ENCODE peak calls at places on chromosome 3, in four cellular contexts. One of them, this sample, is unnamed.

GRCh38 chr3:52083556-52084087 is 27.3 kb upstream of the DUSP7 start:
- DNase-seq in BJ: no peak
- DNase-seq in left ventricle myocardium inferior: no peak
- DNase-seq in ovary: no peak
- DNase-seq in this sample: no peak

GRCh38 chr3:51712511-51712931 is 5.7 kb downstream of the GRM2 start:
- DNase-seq in ovary: no peak
- DNase-seq in left ventricle myocardium inferior: no peak
- DNase-seq in BJ: no peak
- DNase-seq in this sample: no peak

GRCh38 chr3:37990527-37990926 is at the start of gene VILL:
- DNase-seq in BJ: no peak
- DNase-seq in left ventricle myocardium inferior: no peak
- DNase-seq in ovary: peak
- DNase-seq in this sample: no peak

GRCh38 chr3:53337167-53337940 is 10.0 kb downstream of the DCP1A start:
- DNase-seq in ovary: no peak
- DNase-seq in BJ: no peak
- DNase-seq in left ventricle myocardium inferior: no peak
- DNase-seq in this sample: no peak

GRCh38 chr3:6844723-6845122 is 16.2 kb upstream of the GRM7 start:
- DNase-seq in BJ: no peak
- DNase-seq in ovary: no peak
- DNase-seq in left ventricle myocardium inferior: no peak
- DNase-seq in this sample: peak

GRCh38 chr3:14822134-14822533 is 3.4 kb downstream of the FGD5 start:
- DNase-seq in ovary: no peak
- DNase-seq in left ventricle myocardium inferior: no peak
- DNase-seq in BJ: no peak
- DNase-seq in this sample: no peak

GRCh38 chr3:45480871-45481270 is 92.5 kb downstream of the LARS2 start:
- DNase-seq in left ventricle myocardium inferior: no peak
- DNase-seq in BJ: no peak
- DNase-seq in ovary: no peak
- DNase-seq in this sample: no peak

GRCh38 chr3:52886049-52886730 is 11.2 kb downstream of the STIMATE start:
- DNase-seq in left ventricle myocardium inferior: no peak
- DNase-seq in BJ: no peak
- DNase-seq in ovary: no peak
- DNase-seq in this sample: no peak

GRCh38 chr3:139564290-139564861 is 24.8 kb upstream of the RBP1 start:
- DNase-seq in ovary: peak
- DNase-seq in left ventricle myocardium inferior: no peak
- DNase-seq in BJ: no peak
- DNase-seq in this sample: no peak

GRCh38 chr3:157479464-157480243 is 23.6 kb downstream of the VEPH1 start:
- DNase-seq in BJ: no peak
- DNase-seq in ovary: no peak
- DNase-seq in left ventricle myocardium inferior: no peak
- DNase-seq in this sample: no peak

GRCh38 chr3:33775363-33775762 is 23.1 kb upstream of the PDCD6IP start:
- DNase-seq in ovary: no peak
- DNase-seq in BJ: no peak
- DNase-seq in left ventricle myocardium inferior: no peak
- DNase-seq in this sample: no peak

GRCh38 chr3:171385086-171385485 is 75.1 kb downstream of the TNIK start:
- DNase-seq in BJ: no peak
- DNase-seq in ovary: no peak
- DNase-seq in left ventricle myocardium inferior: no peak
- DNase-seq in this sample: no peak

GRCh38 chr3:76107935-76108570 is 322.7 kb upstream of the ZNF717 start:
- DNase-seq in BJ: no peak
- DNase-seq in ovary: no peak
- DNase-seq in left ventricle myocardium inferior: no peak
- DNase-seq in this sample: peak

GRCh38 chr3:50321844-50322385 is 630 bp downstream of the HYAL2 start:
- DNase-seq in ovary: no peak
- DNase-seq in BJ: no peak
- DNase-seq in left ventricle myocardium inferior: no peak
- DNase-seq in this sample: no peak

DNA sequence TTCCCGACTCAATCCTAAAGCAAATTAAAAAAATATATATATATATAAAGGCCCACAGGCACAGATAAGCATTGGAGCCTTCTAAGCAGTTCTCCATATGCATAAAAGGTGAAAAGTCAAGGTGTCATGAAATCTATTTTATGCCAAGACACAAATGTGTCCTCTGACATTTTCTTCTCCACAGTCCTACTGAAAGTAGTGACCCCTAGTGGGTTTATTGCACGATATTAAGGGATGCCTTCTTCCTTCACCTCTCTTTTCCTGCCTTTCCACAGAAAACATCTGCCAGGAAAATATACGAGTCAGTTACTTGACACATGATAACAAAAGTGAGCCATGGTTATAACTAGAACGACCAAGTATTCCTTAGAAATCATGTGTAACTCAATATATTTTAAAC is 303.2 kb downstream of the TIGIT start:
- DNase-seq in ovary: no peak
- DNase-seq in left ventricle myocardium inferior: no peak
- DNase-seq in BJ: no peak
- DNase-seq in this sample: no peak
- TF ChIP-seq CTCF in ovary: no peak
- TF ChIP-seq CTCF in left ventricle myocardium inferior: peak
- TF ChIP-seq CTCF in BJ: peak
- TF ChIP-seq CTCF in this sample: no peak

DNA sequence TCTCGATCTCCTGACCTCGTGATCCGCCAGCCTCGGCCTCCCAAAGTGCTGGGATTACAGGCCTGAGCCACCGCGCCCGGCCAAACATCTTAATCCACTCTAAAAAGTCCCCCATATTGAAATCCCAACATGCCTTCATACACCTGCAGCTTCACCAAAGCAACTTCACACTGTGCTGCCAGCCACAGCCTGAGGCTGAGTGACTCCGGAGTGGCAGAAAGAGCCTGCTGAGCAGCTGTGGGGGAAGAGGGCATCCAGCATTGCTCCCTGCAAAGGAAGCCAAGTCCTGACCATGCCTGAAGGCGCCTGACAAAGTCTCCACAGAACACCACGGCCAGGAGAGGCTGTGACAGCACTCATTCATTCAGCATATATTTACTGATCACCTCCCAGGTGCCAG is 21.6 kb upstream of the VGLL4 start:
- DNase-seq in left ventricle myocardium inferior: no peak
- DNase-seq in ovary: no peak
- DNase-seq in BJ: no peak
- DNase-seq in this sample: no peak
- TF ChIP-seq CTCF in left ventricle myocardium inferior: no peak
- TF ChIP-seq CTCF in ovary: no peak
- TF ChIP-seq CTCF in BJ: no peak
- TF ChIP-seq CTCF in this sample: no peak

GRCh38 chr3:141792495-141792894 is 29.3 kb downstream of the GRK7 start:
- DNase-seq in BJ: no peak
- DNase-seq in ovary: no peak
- DNase-seq in left ventricle myocardium inferior: no peak
- DNase-seq in this sample: no peak
- TF ChIP-seq CTCF in BJ: no peak
- TF ChIP-seq CTCF in ovary: no peak
- TF ChIP-seq CTCF in left ventricle myocardium inferior: no peak
- TF ChIP-seq CTCF in this sample: no peak

GRCh38 chr3:112013784-112014143 is 15.0 kb downstream of the TAGLN3 start:
- DNase-seq in ovary: no peak
- DNase-seq in left ventricle myocardium inferior: no peak
- DNase-seq in BJ: no peak
- DNase-seq in this sample: no peak
- TF ChIP-seq CTCF in ovary: no peak
- TF ChIP-seq CTCF in left ventricle myocardium inferior: no peak
- TF ChIP-seq CTCF in BJ: no peak
- TF ChIP-seq CTCF in this sample: no peak

GRCh38 chr3:190516416-190516815 is 2.5 kb downstream of the IL1RAP start:
- DNase-seq in ovary: no peak
- DNase-seq in left ventricle myocardium inferior: no peak
- DNase-seq in BJ: no peak
- DNase-seq in this sample: no peak

GRCh38 chr3:190517696-190518095 is 3.8 kb downstream of the IL1RAP start:
- DNase-seq in left ventricle myocardium inferior: no peak
- DNase-seq in BJ: no peak
- DNase-seq in ovary: no peak
- DNase-seq in this sample: no peak

GRCh38 chr3:190512666-190513065 is 1.2 kb upstream of the IL1RAP start:
- DNase-seq in BJ: no peak
- DNase-seq in left ventricle myocardium inferior: no peak
- DNase-seq in ovary: no peak
- DNase-seq in this sample: peak

GRCh38 chr3:190514163-190515153 is 573 bp downstream of the IL1RAP start:
- DNase-seq in BJ: no peak
- DNase-seq in ovary: peak
- DNase-seq in left ventricle myocardium inferior: peak
- DNase-seq in this sample: peak

DNA sequence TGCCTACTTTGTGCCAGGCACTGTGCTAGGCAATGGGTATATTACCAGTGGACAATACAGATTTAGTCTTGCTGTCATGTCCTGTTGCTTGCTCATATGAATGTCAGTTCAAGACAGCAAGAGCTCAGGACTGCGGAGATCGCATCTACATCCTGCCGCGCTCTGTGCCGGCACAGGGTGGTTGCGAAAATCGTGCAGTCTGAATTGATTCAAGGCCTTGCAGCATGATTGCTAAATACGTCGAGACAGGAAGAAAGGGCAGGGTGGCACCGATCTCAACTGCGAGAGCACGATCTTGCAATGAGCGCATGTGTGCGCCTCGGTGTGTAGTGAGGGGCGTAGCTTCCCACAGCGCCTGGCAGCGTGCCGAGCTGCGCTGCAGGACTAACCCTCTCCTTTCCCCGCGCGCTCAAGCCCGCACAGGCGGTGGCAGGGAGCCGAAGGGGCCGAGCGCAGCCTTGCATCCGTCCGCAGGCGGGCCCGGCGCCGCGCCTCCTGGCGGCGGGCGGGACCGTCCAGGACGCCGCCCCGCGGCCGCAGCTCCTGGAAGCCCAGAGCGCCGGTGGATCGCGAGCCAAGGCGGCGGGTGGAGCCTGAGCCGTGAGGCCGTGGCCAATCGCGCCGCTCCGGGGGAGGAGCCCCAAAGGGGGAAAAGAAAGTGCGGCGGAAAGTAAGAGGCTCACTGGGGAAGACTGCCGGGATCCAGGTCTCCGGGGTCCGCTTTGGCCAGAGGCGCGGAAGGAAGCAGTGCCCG is at the start of gene IL1RAP:
- DNase-seq in left ventricle myocardium inferior: peak
- DNase-seq in ovary: peak
- DNase-seq in BJ: peak
- DNase-seq in this sample: peak
- TF ChIP-seq CTCF in left ventricle myocardium inferior: peak
- TF ChIP-seq CTCF in ovary: peak
- TF ChIP-seq CTCF in BJ: peak
- TF ChIP-seq CTCF in this sample: peak

GRCh38 chr3:133992385-133992784 is 37.3 kb downstream of the SLCO2A1 start:
- DNase-seq in left ventricle myocardium inferior: peak
- DNase-seq in ovary: no peak
- DNase-seq in BJ: no peak
- DNase-seq in this sample: no peak
- TF ChIP-seq CTCF in left ventricle myocardium inferior: no peak
- TF ChIP-seq CTCF in ovary: no peak
- TF ChIP-seq CTCF in BJ: peak
- TF ChIP-seq CTCF in this sample: no peak

GRCh38 chr3:39273119-39273518 is 6.7 kb downstream of the CX3CR1 start:
- DNase-seq in ovary: no peak
- DNase-seq in BJ: no peak
- DNase-seq in left ventricle myocardium inferior: no peak
- DNase-seq in this sample: no peak
- TF ChIP-seq CTCF in ovary: no peak
- TF ChIP-seq CTCF in BJ: no peak
- TF ChIP-seq CTCF in left ventricle myocardium inferior: no peak
- TF ChIP-seq CTCF in this sample: no peak

GRCh38 chr3:127771746-127772145 is 50.6 kb downstream of the MGLL start:
- DNase-seq in BJ: no peak
- DNase-seq in left ventricle myocardium inferior: no peak
- DNase-seq in ovary: no peak
- DNase-seq in this sample: no peak

GRCh38 chr3:127770671-127771370 is 51.5 kb downstream of the MGLL start:
- DNase-seq in ovary: no peak
- DNase-seq in left ventricle myocardium inferior: no peak
- DNase-seq in BJ: no peak
- DNase-seq in this sample: no peak

GRCh38 chr3:127767126-127767525 is 55.2 kb downstream of the MGLL start:
- DNase-seq in ovary: no peak
- DNase-seq in BJ: no peak
- DNase-seq in left ventricle myocardium inferior: no peak
- DNase-seq in this sample: no peak

GRCh38 chr3:127769284-127770081 is 52.8 kb downstream of the MGLL start:
- DNase-seq in left ventricle myocardium inferior: no peak
- DNase-seq in ovary: no peak
- DNase-seq in BJ: no peak
- DNase-seq in this sample: no peak

DNA sequence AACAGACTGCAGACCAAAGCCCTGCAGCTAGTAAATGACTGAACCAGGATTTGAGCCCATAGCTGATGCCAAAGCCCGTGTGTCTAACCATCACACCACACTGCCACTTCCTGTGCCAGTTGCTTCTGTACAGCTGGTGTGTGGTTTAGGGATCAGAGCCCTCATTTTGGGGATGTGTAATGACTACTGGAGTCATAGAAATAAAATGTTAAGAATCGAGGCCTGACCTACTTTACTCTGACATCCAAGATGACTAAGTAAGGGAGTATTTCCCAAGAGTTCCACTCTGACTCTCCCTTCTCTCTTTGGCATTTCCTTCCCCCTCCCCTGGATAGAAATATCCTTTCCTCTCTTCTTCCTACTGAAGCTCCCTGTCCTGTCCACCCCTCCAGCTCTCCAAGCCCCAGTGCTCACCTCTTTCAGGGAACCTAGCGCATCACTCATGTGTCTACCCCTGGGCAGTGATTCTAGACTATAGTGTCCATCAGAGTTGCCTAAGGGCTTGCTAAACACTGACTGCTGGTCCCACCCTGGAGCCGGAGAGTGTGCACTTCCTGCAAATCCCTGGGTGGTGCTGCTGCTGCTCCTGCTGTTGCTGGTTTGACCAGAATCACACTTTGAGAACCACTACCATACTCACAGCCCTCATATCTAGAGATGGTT is 53.8 kb downstream of the MGLL start:
- DNase-seq in ovary: no peak
- DNase-seq in BJ: peak
- DNase-seq in left ventricle myocardium inferior: no peak
- DNase-seq in this sample: no peak
- TF ChIP-seq CTCF in ovary: no peak
- TF ChIP-seq CTCF in BJ: peak
- TF ChIP-seq CTCF in left ventricle myocardium inferior: no peak
- TF ChIP-seq CTCF in this sample: no peak

DNA sequence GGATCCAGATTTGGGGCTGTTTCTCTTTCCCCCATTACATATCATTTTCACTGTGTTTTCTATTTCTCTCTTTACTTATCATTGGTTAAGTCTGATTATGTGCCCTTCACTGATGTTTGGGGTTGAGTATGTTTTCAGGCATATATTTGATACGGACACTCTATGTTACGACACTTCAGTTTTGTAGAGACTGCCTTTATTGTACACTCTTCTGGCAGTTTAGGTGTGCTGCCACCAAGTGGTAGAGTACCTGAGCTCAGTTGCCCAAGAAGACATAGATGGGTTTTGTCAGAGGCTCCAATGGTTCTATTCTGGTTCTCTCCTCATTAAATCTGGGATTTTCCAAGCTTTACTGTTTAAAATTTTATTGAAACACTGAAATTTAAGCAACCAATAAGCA is 255.0 kb upstream of the ROPN1 start:
- DNase-seq in left ventricle myocardium inferior: no peak
- DNase-seq in ovary: no peak
- DNase-seq in BJ: no peak
- DNase-seq in this sample: peak
- TF ChIP-seq CTCF in left ventricle myocardium inferior: peak
- TF ChIP-seq CTCF in ovary: no peak
- TF ChIP-seq CTCF in BJ: peak
- TF ChIP-seq CTCF in this sample: peak